ENCODE peak calls at places on chromosomes 7 and 10, in five cellular contexts. Y is HEK293T, U is K562, S is HepG2, I is SK-N-SH. R is an unnamed sample.

GRCh38 chr7:148575640-148576411 is 14.7 kb upstream of the C7orf33 start:
- DNase-seq in Y (peak; percentile 87), U (peak; percentile 75), S (peak; percentile 39), I (peak; percentile 75), R (no peak)

GRCh38 chr10:98047009-98047741 is 16.8 kb upstream of the CRTAC1 start:
- DNase-seq in Y (no peak), U (no peak), S (no peak), I (no peak), R (no peak)

GRCh38 chr7:81330108-81330507 is 411.3 kb upstream of the SEMA3C start:
- DNase-seq in Y (no peak), U (no peak), S (no peak), I (no peak), R (no peak)

GRCh38 chr10:125550362-125550761 is 132.6 kb downstream of the TEX36 start:
- DNase-seq in Y (no peak), U (no peak), S (no peak), I (no peak), R (no peak)

GRCh38 chr10:128113026-128113425 is 13.2 kb downstream of the MKI67 start:
- DNase-seq in Y (no peak), U (no peak), S (no peak), I (no peak), R (no peak)

GRCh38 chr10:5876181-5876768 is 13.4 kb downstream of the ANKRD16 start:
- DNase-seq in Y (no peak), U (no peak), S (no peak), I (peak; percentile 71), R (no peak)

GRCh38 chr7:2966466-2967078 is 77.1 kb downstream of the CARD11 start:
- DNase-seq in Y (peak; percentile 3), U (no peak), S (no peak), I (no peak), R (no peak)

GRCh38 chr7:22387583-22387982 is 30.6 kb upstream of the RAPGEF5 start:
- DNase-seq in Y (no peak), U (no peak), S (no peak), I (no peak), R (no peak)

GRCh38 chr10:12067336-12067735 is 1.4 kb upstream of the DHTKD1 start:
- DNase-seq in Y (no peak), U (no peak), S (no peak), I (no peak), R (no peak)

GRCh38 chr7:139482662-139483466 is 609 bp downstream of the KLRG2 start:
- DNase-seq in Y (peak; percentile 76), U (peak; percentile 12), S (no peak), I (peak; percentile 89), R (no peak)

GRCh38 chr10:33114451-33114944 is 156.5 kb upstream of the ITGB1 start:
- DNase-seq in Y (no peak), U (no peak), S (no peak), I (no peak), R (no peak)
- TF ChIP-seq FOXM1 in Y (no peak), U (no peak), S (no peak), I (no peak), R (no peak)

GRCh38 chr7:142516038-142516501 is 233.2 kb upstream of the PRSS1 start:
- DNase-seq in Y (peak; percentile 65), U (peak; percentile 82), S (peak; percentile 55), I (peak; percentile 69), R (peak; percentile 17)
- TF ChIP-seq FOXM1 in Y (no peak), U (no peak), S (no peak), I (no peak), R (no peak)

GRCh38 chr10:132417957-132418441 is 21.0 kb downstream of the PWWP2B start:
- DNase-seq in Y (no peak), U (no peak), S (no peak), I (peak; percentile 41), R (no peak)
- TF ChIP-seq FOXM1 in Y (no peak), U (no peak), S (no peak), I (no peak), R (no peak)

GRCh38 chr7:18529213-18529612 is 33.7 kb downstream of the HDAC9 start:
- DNase-seq in Y (no peak), U (no peak), S (no peak), I (no peak), R (no peak)

GRCh38 chr7:18534481-18534880 is 38.9 kb downstream of the HDAC9 start:
- DNase-seq in Y (no peak), U (no peak), S (no peak), I (no peak), R (no peak)

GRCh38 chr7:18532813-18533212 is 37.3 kb downstream of the HDAC9 start:
- DNase-seq in Y (no peak), U (no peak), S (no peak), I (no peak), R (no peak)

GRCh38 chr7:18531539-18531938 is 36.0 kb downstream of the HDAC9 start:
- DNase-seq in Y (no peak), U (no peak), S (no peak), I (no peak), R (no peak)

GRCh38 chr7:18530224-18531179 is 35.0 kb downstream of the HDAC9 start:
- DNase-seq in Y (no peak), U (no peak), S (no peak), I (no peak), R (no peak)
- TF ChIP-seq FOXM1 in Y (no peak), U (no peak), S (no peak), I (no peak), R (no peak)

GRCh38 chr10:131198401-131198800 is 113.1 kb downstream of the TCERG1L start:
- DNase-seq in Y (no peak), U (no peak), S (no peak), I (no peak), R (no peak)

GRCh38 chr10:131196176-131196885 is 115.2 kb downstream of the TCERG1L start:
- DNase-seq in Y (no peak), U (no peak), S (no peak), I (no peak), R (no peak)

GRCh38 chr10:131195116-131195515 is 116.4 kb downstream of the TCERG1L start:
- DNase-seq in Y (no peak), U (no peak), S (no peak), I (no peak), R (no peak)

GRCh38 chr10:131195552-131196159 is 115.9 kb downstream of the TCERG1L start:
- DNase-seq in Y (no peak), U (no peak), S (no peak), I (no peak), R (no peak)

DNA sequence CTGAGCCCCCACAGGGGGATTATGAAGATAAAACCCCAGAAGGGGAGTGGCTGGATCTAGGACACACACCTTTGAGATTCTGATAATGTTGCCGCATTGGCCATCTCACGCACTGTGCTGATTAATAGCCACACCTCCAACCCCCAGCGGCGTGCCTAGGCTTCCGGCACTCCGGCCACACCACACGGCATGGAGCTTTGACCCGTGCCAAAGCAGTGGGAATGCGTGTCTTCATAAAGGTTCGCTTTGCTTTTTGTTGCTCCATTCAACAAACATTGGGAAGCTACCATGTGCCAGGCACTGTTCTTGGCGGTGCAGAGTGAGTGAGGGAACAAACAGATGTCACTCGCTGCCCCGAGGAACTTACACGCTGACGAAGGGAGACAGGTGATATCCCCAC is 117.6 kb downstream of the TCERG1L start:
- DNase-seq in Y (no peak), U (no peak), S (no peak), I (no peak), R (no peak)
- TF ChIP-seq FOXM1 in Y (no peak), U (no peak), S (no peak), I (no peak), R (no peak)